ENCODE peak calls at places on chromosomes 16 and 17, in ten cellular contexts. Y is upper lobe of right lung, S is astrocyte of the cerebellum, J is lung, O is left ventricle myocardium inferior, P is neural progenitor cell, Z is mucosa of descending colon, E is tibial nerve, N is cardiac fibroblast, F is OCI-LY7. B is an unnamed sample.

GRCh38 chr17:36089888-36090836 is at the start of gene CCL3:
- DNase-seq in Y (no peak), S (no peak), J (no peak), O (no peak), P (no peak), Z (no peak), E (no peak), N (peak), F (peak), B (no peak)

GRCh38 chr17:82065193-82065637 is 389 bp downstream of the DUS1L start:
- DNase-seq in Y (no peak), S (no peak), J (no peak), O (no peak), P (no peak), Z (peak), E (no peak), N (no peak), F (no peak), B (no peak)

GRCh38 chr16:89099905-89100304 is 6.3 kb downstream of the ACSF3 start:
- DNase-seq in Y (no peak), S (no peak), J (no peak), O (no peak), P (no peak), Z (peak), E (no peak), N (peak), F (peak), B (peak)

GRCh38 chr17:4304417-4305027 is 40.7 kb upstream of the ANKFY1 start:
- DNase-seq in Y (no peak), S (peak), J (peak), O (no peak), P (peak), Z (no peak), E (no peak), N (peak), F (peak), B (peak)

GRCh38 chr16:48409839-48410610 is 24.8 kb upstream of the SIAH1 start:
- DNase-seq in Y (no peak), S (peak), J (peak), O (no peak), P (no peak), Z (peak), E (no peak), N (peak), F (no peak), B (no peak)

GRCh38 chr17:58432806-58433573 is 15.7 kb upstream of the RNF43 start:
- DNase-seq in Y (no peak), S (no peak), J (no peak), O (no peak), P (no peak), Z (no peak), E (no peak), N (no peak), F (peak), B (no peak)

GRCh38 chr17:80035937-80036714 is at the start of gene CCDC40:
- DNase-seq in Y (peak), S (no peak), J (peak), O (peak), P (peak), Z (peak), E (peak), N (peak), F (peak), B (peak)

GRCh38 chr17:13365331-13365730 is 236.4 kb downstream of the HS3ST3A1 start:
- DNase-seq in Y (no peak), S (no peak), J (no peak), O (no peak), P (no peak), Z (no peak), E (no peak), N (peak), F (no peak), B (no peak)

GRCh38 chr16:56610609-56611111 is 2.3 kb downstream of the MT2A start:
- DNase-seq in Y (no peak), S (no peak), J (no peak), O (no peak), P (no peak), Z (peak), E (no peak), N (peak), F (no peak), B (peak)

GRCh38 chr16:53840472-53840871 is 136.5 kb downstream of the FTO start:
- DNase-seq in Y (no peak), S (no peak), J (no peak), O (no peak), P (no peak), Z (no peak), E (no peak), N (no peak), F (no peak), B (peak)

GRCh38 chr16:76190059-76190458 is 87.1 kb upstream of the CNTNAP4 start:
- DNase-seq in Y (no peak), S (no peak), J (no peak), O (no peak), P (no peak), Z (no peak), E (no peak), N (no peak), F (no peak), B (no peak)

GRCh38 chr16:19833581-19833980 is 51.1 kb downstream of the GPRC5B start:
- DNase-seq in Y (no peak), S (no peak), J (no peak), O (no peak), P (no peak), Z (no peak), E (no peak), N (no peak), F (no peak), B (no peak)

GRCh38 chr17:27878776-27879562 is 14.2 kb downstream of the LYRM9 start:
- DNase-seq in Y (no peak), S (no peak), J (no peak), O (no peak), P (no peak), Z (no peak), E (no peak), N (no peak), F (no peak), B (peak)

GRCh38 chr17:74775409-74776043 is 619 bp downstream of the NAT9 start:
- DNase-seq in Y (no peak), S (no peak), J (no peak), O (no peak), P (no peak), Z (no peak), E (no peak), N (no peak), F (no peak), B (no peak)

GRCh38 chr17:78252111-78252634 is 20.7 kb downstream of the TMEM235 start:
- DNase-seq in Y (peak), S (no peak), J (no peak), O (no peak), P (no peak), Z (peak), E (no peak), N (no peak), F (peak), B (peak)

GRCh38 chr16:66483689-66484452 is 56.8 kb downstream of the BEAN1 start:
- DNase-seq in Y (peak), S (peak), J (peak), O (peak), P (peak), Z (peak), E (peak), N (peak), F (peak), B (peak)

GRCh38 chr16:31061813-31062440 is 12.1 kb downstream of the ZNF668 start:
- DNase-seq in Y (no peak), S (no peak), J (no peak), O (no peak), P (no peak), Z (no peak), E (no peak), N (no peak), F (no peak), B (no peak)

GRCh38 chr17:43531082-43531378 is 15.1 kb downstream of the ETV4 start:
- DNase-seq in Y (no peak), S (no peak), J (no peak), O (no peak), P (no peak), Z (no peak), E (no peak), N (no peak), F (no peak), B (no peak)

GRCh38 chr17:34639706-34640425 is 60.5 kb downstream of the TMEM132E start:
- DNase-seq in Y (no peak), S (no peak), J (no peak), O (no peak), P (no peak), Z (no peak), E (no peak), N (no peak), F (no peak), B (no peak)

GRCh38 chr16:58105619-58106018 is 23.6 kb downstream of the CFAP20 start:
- DNase-seq in Y (peak), S (no peak), J (no peak), O (no peak), P (no peak), Z (no peak), E (no peak), N (no peak), F (no peak), B (no peak)

GRCh38 chr16:69823831-69824563 is 61.9 kb downstream of the WWP2 start:
- DNase-seq in Y (peak), S (no peak), J (no peak), O (peak), P (no peak), Z (no peak), E (peak), N (peak), F (no peak), B (no peak)

GRCh38 chr17:20774472-20775135 is 195.1 kb downstream of the CDRT15L2 start:
- DNase-seq in Y (no peak), S (no peak), J (no peak), O (no peak), P (no peak), Z (no peak), E (no peak), N (no peak), F (no peak), B (no peak)

GRCh38 chr17:19372439-19372838 is 5.9 kb upstream of the MAPK7 start:
- DNase-seq in Y (no peak), S (no peak), J (no peak), O (no peak), P (no peak), Z (no peak), E (no peak), N (no peak), F (no peak), B (no peak)

GRCh38 chr17:38464251-38464722 is 36.0 kb downstream of the ARHGAP23 start:
- DNase-seq in Y (no peak), S (no peak), J (no peak), O (peak), P (no peak), Z (no peak), E (peak), N (peak), F (no peak), B (no peak)

DNA sequence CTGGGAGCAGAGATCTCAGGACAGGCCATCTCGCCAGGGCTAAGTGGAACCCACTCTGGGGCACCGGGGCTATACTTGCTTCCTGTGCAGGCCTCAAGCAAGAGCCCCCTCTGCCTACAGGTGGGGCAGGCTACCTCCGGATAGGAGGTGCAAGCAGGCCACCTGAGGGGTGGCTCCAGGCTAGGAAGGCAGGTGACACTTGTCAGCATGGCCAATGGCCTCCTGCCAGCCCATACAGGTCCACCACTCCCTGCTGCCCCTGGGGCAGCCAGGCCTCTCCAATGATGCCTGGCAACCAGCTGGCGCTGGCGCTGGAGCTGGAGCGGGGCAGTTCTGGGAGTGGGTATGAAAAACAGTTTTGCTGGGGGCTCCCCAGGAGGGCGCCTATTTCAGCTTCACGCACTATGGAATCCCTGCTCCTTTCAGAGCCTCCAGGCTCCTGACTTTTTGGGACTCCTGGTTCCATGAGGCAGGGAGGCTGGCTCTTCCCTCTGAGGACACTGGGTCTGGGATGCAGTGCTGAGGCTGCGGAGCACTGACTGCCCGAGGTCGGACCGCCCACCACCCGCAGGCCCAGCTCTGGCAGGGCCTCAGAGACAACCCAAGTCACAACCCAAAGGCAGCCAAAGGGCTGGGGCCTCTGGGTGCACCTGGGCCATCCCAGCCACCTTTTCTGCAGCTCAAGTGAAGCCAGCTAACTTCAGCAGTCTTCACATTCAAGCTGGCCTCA is 8.4 kb upstream of the SREBF1 start:
- DNase-seq in Y (no peak), S (no peak), J (no peak), O (no peak), P (no peak), Z (no peak), E (no peak), N (no peak), F (no peak), B (no peak)
- H3K4me3 ChIP-seq in Y (no peak), S (no peak), J (no peak), O (no peak), P (no peak), Z (no peak), E (no peak), N (no peak), F (no peak), B (no peak)

DNA sequence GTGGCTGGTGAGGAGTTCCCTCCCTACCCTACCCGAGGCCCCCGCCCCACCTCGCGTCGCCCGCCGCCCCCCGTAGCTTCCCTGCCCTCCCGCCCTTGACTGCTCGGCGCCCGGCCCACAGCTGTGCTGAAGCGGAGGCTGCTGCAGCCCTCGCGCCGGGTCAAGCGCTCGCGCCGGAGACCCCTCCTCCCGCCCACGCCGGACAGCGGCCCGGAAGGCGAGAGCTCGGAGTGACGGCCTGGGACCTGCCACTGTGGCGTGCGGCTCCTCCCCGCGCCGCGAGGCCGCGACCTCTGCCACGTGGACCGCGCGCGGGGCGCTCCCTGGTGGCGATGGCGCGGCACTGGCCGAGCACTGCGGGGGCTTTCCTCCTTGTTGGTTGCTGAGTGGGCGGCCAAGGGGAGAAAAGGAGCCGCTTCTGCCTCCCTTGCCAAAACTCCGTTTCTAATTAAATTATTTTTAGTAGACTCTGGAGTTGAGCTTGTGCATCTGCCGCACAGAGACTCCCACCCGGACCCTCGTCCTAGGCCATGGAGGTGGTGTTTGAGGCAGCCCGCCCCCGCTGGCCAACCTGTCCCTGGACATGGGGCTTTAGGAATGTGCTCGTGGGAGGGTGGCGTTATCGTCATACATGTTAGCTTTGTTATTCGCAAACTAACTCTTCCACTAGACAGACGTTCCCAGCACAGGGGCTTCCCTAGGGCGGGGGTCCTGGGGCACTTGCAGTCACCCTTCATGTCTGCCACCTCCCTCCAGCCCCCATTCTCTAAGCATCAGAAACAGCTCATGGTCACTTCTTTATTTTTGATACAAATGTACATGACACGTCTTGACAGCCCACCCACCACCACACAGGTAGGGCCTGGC is 4.4 kb downstream of the TP53I13 start:
- DNase-seq in Y (peak), S (no peak), J (no peak), O (peak), P (peak), Z (peak), E (peak), N (peak), F (peak), B (no peak)
- H3K4me3 ChIP-seq in Y (peak), S (no peak), J (no peak), O (peak), P (no peak), Z (no peak), E (peak), N (no peak), F (no peak), B (no peak)

GRCh38 chr16:85903576-85903975 is 4.6 kb downstream of the IRF8 start:
- DNase-seq in Y (no peak), S (no peak), J (no peak), O (no peak), P (no peak), Z (no peak), E (no peak), N (no peak), F (peak), B (peak)

GRCh38 chr16:85906349-85906748 is 7.4 kb downstream of the IRF8 start:
- DNase-seq in Y (no peak), S (no peak), J (no peak), O (no peak), P (no peak), Z (no peak), E (no peak), N (no peak), F (no peak), B (no peak)

GRCh38 chr16:85908444-85908843 is 9.5 kb downstream of the IRF8 start:
- DNase-seq in Y (no peak), S (no peak), J (no peak), O (no peak), P (no peak), Z (no peak), E (no peak), N (no peak), F (peak), B (no peak)

GRCh38 chr16:85902366-85903155 is 3.6 kb downstream of the IRF8 start:
- DNase-seq in Y (no peak), S (no peak), J (no peak), O (no peak), P (peak), Z (no peak), E (no peak), N (no peak), F (peak), B (peak)

GRCh38 chr16:85905110-85906095 is 6.4 kb downstream of the IRF8 start:
- DNase-seq in Y (no peak), S (no peak), J (no peak), O (no peak), P (no peak), Z (no peak), E (no peak), N (no peak), F (no peak), B (no peak)
- H3K4me3 ChIP-seq in Y (no peak), S (no peak), J (no peak), O (no peak), P (no peak), Z (no peak), E (no peak), N (no peak), F (peak), B (no peak)

GRCh38 chr17:15649861-15650391 is 30.4 kb upstream of the FBXW10B start:
- DNase-seq in Y (no peak), S (peak), J (peak), O (no peak), P (no peak), Z (peak), E (peak), N (peak), F (no peak), B (no peak)

GRCh38 chr17:15652960-15653359 is 31.2 kb downstream of the TRIM16 start:
- DNase-seq in Y (no peak), S (no peak), J (no peak), O (no peak), P (no peak), Z (no peak), E (no peak), N (no peak), F (no peak), B (no peak)

GRCh38 chr17:15651001-15651582 is 31.6 kb upstream of the FBXW10B start:
- DNase-seq in Y (no peak), S (no peak), J (no peak), O (no peak), P (no peak), Z (peak), E (no peak), N (no peak), F (no peak), B (no peak)

GRCh38 chr17:15648384-15648783 is 28.9 kb upstream of the FBXW10B start:
- DNase-seq in Y (no peak), S (no peak), J (no peak), O (no peak), P (no peak), Z (no peak), E (no peak), N (no peak), F (no peak), B (no peak)

DNA sequence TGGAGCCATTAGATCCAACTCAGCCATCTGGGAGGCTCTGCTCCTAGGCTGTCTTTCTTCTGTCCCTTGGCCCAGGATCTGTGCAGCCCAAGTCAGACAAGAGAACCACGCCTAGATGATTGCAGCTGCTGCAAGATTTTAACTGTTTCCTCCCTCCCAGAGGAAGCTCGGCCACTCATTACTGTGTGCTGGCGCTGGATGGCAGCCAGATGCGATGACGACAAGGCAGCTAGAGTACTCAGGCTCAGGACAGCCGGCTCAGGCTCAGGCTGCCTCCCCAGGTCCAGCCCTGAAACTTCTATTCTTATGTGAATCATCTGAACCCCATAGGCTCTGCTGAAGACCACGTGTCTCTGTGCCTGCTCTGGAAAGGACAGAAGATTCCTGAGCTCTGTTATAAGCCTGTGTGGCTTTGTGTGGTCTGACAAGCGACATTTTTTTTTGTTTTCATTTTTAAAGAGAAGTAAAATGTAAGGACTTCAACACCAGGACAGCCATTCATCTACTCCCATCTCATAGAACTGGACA is 32.1 kb upstream of the FBXW10B start:
- DNase-seq in Y (peak), S (peak), J (peak), O (peak), P (peak), Z (peak), E (peak), N (peak), F (peak), B (peak)
- H3K4me3 ChIP-seq in Y (peak), S (peak), J (peak), O (peak), P (no peak), Z (peak), E (peak), N (peak), F (no peak), B (peak)

GRCh38 chr16:1183235-1183907 is 30.5 kb downstream of the CACNA1H start:
- DNase-seq in Y (no peak), S (no peak), J (no peak), O (peak), P (peak), Z (peak), E (no peak), N (peak), F (no peak), B (no peak)
- H3K4me3 ChIP-seq in Y (no peak), S (no peak), J (no peak), O (peak), P (no peak), Z (no peak), E (no peak), N (peak), F (no peak), B (no peak)

DNA sequence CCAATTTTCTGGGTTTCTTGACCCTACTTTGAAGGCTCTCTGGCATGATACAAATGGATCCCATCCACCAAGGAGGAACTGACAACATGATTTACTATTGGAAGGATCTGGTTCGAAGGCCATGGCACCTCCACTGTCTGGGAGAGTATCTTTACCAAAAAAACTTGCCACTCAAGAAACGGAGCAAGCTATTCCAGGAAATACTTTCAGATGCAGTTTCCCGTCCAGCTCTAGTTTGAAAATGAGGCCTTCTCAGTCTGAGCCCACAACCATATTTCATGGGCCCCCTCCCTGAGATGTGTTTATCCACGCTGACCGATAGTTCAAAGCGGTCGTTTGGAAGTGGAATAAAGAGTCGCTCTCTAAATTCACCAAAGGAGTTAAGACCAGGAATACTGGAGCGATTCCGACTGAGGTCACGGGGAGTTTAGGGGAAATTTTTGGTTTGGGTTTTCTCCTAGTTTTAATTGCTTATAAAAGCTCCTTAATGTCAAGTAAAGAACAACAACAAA is 76.8 kb downstream of the MRM3 start:
- DNase-seq in Y (no peak), S (no peak), J (no peak), O (no peak), P (no peak), Z (no peak), E (no peak), N (no peak), F (no peak), B (no peak)
- H3K4me3 ChIP-seq in Y (no peak), S (no peak), J (no peak), O (no peak), P (no peak), Z (no peak), E (no peak), N (no peak), F (no peak), B (no peak)

B was measured in Jurkat, Clone E6-1.